ENCODE peak calls at places on chromosomes 16 and 17, in eight cellular contexts. R, I, J, B, Q, K, T and X are unnamed samples.

GRCh38 chr16:10080031-10080772 is 102.0 kb downstream of the GRIN2A start:
- DNase-seq in K (peak), J (no peak), T (no peak), B (peak), I (peak), Q (no peak), R (peak), X (no peak)

GRCh38 chr17:44518032-44518431 is 14.8 kb upstream of the GPATCH8 start:
- DNase-seq in I (no peak), T (no peak), Q (no peak), R (peak), K (no peak), J (peak), B (no peak), X (no peak)

GRCh38 chr16:11045846-11046245 is 101.5 kb downstream of the CLEC16A start:
- DNase-seq in R (peak), B (no peak), Q (no peak), J (peak), T (no peak), I (no peak), K (no peak), X (no peak)

GRCh38 chr16:68644715-68645493 is at the start of gene CDH3:
- DNase-seq in Q (no peak), J (no peak), I (peak), B (no peak), K (peak), T (peak), R (no peak), X (no peak)

GRCh38 chr17:44942456-44942855 is 5.1 kb downstream of the KIF18B start:
- DNase-seq in R (no peak), T (no peak), I (no peak), B (no peak), J (no peak), Q (no peak), K (no peak), X (no peak)

GRCh38 chr17:82416771-82417170 is 1.4 kb upstream of the HEXD start:
- DNase-seq in T (peak), J (no peak), B (no peak), I (no peak), Q (no peak), K (no peak), R (no peak), X (no peak)

GRCh38 chr17:17041018-17041521 is 1.2 kb upstream of the MPRIP start:
- DNase-seq in J (no peak), Q (no peak), R (no peak), I (peak), T (peak), B (no peak), K (peak), X (no peak)

GRCh38 chr17:61158372-61158771 is 241.3 kb upstream of the TBX2 start:
- DNase-seq in B (no peak), T (no peak), Q (no peak), I (no peak), R (no peak), J (peak), K (no peak), X (no peak)

GRCh38 chr17:4180791-4181190 is 37.8 kb downstream of the CYB5D2 start:
- DNase-seq in J (no peak), B (no peak), R (no peak), I (no peak), K (no peak), T (no peak), Q (no peak), X (no peak)

DNA sequence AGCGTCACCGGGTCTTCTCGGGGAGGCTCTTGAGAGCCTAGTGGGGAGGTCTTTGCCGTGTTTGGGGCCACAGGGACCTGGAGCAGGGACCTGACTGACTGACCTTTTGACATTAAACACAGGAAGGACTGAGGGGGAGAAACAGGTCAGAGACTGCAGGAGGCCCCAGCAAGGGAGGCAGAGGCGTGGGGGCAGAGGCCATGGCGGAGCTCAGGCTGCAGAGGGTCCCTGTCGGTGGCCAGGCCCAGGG is 41.6 kb upstream of the GSE1 start:
- DNase-seq in I (no peak), K (no peak), Q (no peak), B (no peak), R (no peak), J (no peak), T (peak), X (no peak)
- TF ChIP-seq CTCF in I (no peak), K (no peak), Q (no peak), B (no peak), R (no peak), J (no peak), T (no peak), X (no peak)

DNA sequence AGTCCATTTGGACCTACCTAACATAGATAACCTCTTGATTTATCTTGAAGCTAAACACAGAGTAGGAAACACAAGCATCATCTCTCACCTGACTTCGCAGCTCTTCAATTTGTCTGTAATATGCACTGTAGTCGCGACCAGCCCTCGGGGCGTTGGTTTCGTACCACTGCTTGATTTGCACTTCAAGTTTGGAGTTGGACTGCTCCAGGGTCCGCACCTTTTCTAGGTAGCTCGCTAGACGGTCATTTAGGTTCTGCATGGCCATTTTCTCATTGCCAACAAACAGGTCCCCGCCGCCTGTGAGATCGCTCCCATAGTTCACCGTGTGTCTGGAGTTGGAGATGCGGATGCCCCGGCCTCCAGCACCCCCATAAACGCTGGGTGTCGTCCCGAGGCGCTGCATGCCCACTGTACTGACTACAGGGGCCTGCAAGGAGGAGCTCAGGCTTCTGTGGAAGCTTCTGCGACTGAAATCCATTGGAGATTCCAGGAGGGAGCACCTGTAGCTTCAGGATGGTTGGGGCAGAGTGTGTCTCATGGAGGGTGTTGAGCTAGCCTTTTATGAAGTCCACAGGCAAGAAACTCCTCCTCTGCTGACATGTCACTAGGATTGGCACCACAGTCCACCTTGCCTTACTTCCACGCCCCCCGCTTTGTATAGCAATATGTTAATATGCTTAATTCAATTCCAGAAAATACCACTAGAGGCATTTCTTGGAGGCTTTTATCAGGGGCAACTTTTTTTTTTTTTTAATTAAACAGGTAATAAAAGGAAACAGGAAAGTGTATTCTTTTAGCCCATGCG is at the start of gene KRT20:
- DNase-seq in Q (no peak), B (no peak), T (no peak), J (no peak), R (no peak), I (no peak), K (no peak), X (no peak)
- H3K4me3 ChIP-seq in Q (no peak), B (no peak), T (no peak), J (no peak), R (no peak), I (no peak), K (no peak), X (no peak)

DNA sequence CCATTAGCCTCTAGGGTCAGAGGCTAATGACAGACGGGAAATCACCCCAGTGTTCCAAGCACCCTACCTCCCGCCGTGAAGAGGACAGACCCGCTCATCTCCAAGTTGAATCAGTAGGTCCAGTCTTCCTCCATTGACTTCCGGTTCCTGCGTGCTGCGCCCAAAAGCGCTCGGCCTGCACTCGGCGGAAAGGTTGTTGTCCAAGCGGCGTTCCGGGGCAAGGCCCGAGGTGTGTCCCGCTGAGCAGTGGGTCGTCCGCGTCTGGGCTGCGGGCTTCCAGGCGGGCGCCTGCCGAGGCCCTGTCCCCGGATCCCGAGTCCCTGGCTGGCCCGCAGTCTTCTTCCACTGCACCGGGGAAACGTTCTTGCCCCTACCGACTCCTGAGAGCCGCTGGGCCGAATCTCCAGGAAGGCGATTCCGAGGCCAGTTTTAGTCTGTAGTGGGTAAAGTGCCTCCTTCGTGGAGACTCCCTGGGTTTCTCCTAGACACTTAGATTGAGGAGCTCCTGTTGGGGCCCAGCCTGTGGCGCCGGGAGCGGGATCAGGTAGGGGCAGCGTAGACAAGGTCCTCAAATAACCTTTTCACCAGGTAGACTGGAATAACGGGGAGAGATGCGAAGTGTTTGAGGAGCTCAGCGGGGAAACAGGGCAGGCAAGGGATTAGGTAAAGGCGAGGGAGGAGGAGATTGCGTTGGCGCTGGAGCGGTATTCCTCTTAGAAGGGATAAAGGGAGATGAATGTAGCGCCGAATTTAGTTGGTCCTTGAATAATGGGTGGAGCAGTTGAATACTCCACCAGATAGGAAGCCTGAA is at the start of gene TEFM:
- DNase-seq in B (peak), K (peak), R (peak), T (peak), J (peak), I (peak), Q (peak), X (peak)
- TF ChIP-seq CTCF in B (no peak), K (no peak), R (no peak), T (no peak), J (no peak), I (no peak), Q (no peak), X (no peak)

GRCh38 chr17:7045492-7046126 is 1.7 kb upstream of the SLC16A11 start:
- DNase-seq in R (peak), I (no peak), J (peak), T (no peak), B (no peak), K (peak), Q (peak), X (peak)
- H3K4me3 ChIP-seq in R (no peak), I (peak), J (no peak), T (peak), B (peak), K (no peak), Q (peak), X (peak)

DNA sequence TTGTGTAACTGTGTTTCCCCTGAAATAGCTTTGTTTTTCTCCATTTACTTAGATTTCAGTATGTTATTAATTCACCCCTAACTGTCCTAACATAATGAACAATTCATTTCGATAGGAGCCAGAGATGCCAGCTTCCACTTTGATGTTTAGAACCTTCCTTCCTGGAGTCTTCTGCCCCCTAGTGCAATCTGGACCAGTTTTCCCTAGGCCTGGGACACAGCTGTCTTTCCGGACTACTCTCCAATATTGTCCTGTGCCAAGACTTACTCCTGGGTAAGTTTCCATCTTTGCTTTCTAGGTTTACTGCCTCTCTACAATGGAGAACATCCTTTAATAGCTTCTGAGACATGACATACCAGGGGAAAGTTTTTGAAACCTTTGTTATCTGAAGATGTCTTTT is 12.8 kb downstream of the RECQL5 start:
- DNase-seq in I (peak), B (no peak), K (no peak), R (no peak), T (no peak), J (peak), Q (no peak), X (no peak)
- TF ChIP-seq CTCF in I (peak), B (no peak), K (no peak), R (no peak), T (no peak), J (peak), Q (no peak), X (peak)

GRCh38 chr16:79173101-79173500 is 427.4 kb downstream of the MAF start:
- DNase-seq in Q (no peak), J (no peak), K (no peak), I (no peak), T (no peak), R (no peak), B (no peak), X (no peak)
- H3K4me3 ChIP-seq in Q (no peak), J (no peak), K (no peak), I (no peak), T (no peak), R (no peak), B (no peak), X (no peak)

GRCh38 chr17:39982069-39982371 is 1.4 kb downstream of the PSMD3 start:
- DNase-seq in T (no peak), Q (no peak), R (no peak), K (no peak), I (no peak), J (no peak), B (no peak), X (no peak)

GRCh38 chr17:39981207-39982068 is 831 bp downstream of the PSMD3 start:
- DNase-seq in R (no peak), Q (peak), K (no peak), I (no peak), J (no peak), B (no peak), T (no peak), X (no peak)

GRCh38 chr17:39980402-39981206 is at the start of gene PSMD3:
- DNase-seq in K (peak), J (peak), I (peak), T (peak), Q (peak), R (peak), B (peak), X (peak)

GRCh38 chr17:39979021-39979660 is 1.5 kb upstream of the PSMD3 start:
- DNase-seq in B (no peak), T (no peak), I (no peak), Q (no peak), R (peak), J (peak), K (no peak), X (no peak)

DNA sequence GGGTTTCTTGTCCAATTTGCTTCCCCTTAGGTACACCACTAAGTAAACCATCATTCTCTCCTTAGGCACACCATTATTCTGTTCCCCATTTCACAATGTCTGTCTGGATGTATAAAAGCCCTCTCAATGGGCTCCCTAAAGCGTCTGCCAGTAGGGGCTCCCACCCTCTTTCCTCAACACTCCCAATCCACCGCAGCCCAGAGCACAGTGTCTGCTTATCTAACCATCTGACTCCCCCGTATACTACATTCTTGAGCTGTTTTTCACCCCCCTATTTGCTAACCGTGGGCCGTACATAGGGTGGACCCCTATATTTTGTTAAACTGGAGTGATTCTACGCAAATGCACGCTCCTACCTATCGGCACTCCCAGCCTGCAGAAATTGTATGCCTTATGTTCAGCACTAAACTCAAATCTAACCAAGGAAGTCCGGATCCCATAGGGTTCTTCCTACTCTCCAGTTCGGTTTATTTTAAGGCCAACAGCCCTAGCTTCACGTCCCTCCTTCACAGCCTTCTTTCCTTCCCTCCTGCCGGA is 674 bp upstream of the PSMD3 start:
- DNase-seq in Q (peak), R (peak), T (no peak), J (no peak), B (no peak), K (peak), I (no peak), X (no peak)
- TF ChIP-seq CTCF in Q (peak), R (no peak), T (no peak), J (no peak), B (no peak), K (no peak), I (peak), X (no peak)

GRCh38 chr17:79776378-79777165 is 1.4 kb upstream of the CBX2 start:
- DNase-seq in R (no peak), J (no peak), B (no peak), I (no peak), Q (no peak), T (peak), K (no peak), X (no peak)
- H3K4me3 ChIP-seq in R (no peak), J (no peak), B (peak), I (peak), Q (no peak), T (no peak), K (no peak), X (no peak)

DNA sequence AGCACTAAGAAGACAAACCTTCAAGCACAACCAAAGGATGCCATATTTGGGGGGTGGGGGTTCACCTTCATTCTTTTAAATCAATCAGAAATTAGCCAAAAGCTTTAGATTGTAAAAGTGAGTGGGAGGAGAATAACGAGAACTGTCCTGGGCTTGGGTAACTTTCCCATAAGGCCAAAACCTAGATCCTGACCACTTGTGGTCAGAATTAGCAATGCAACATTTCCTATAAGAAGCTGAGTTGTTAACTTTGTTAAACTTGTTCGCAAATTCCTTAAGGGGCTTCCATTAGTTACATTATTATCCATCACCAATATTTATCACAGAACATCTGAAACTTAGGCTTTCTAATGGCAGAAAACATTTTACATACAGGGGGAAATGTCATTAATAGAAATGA is 25.1 kb downstream of the STAT5B start:
- DNase-seq in B (no peak), J (peak), T (no peak), K (no peak), I (no peak), R (peak), Q (no peak), X (no peak)
- TF ChIP-seq CTCF in B (no peak), J (peak), T (no peak), K (peak), I (peak), R (peak), Q (no peak), X (peak)